ENCODE peak calls at places on chromosomes 6 and 20, in nine cellular contexts. G, R, T, N, U, S, F, Y and P are unnamed samples.

GRCh38 chr6:34564181-34564580 is 8.1 kb upstream of the SPDEF start:
- DNase-seq in G (no peak), R (no peak), T (no peak), N (no peak), U (no peak), S (no peak), F (no peak), Y (no peak), P (no peak)

GRCh38 chr20:42901689-42902518 is 287.8 kb downstream of the PTPRT start:
- DNase-seq in G (peak; percentile 30), R (peak; percentile 33), T (no peak), N (no peak), U (no peak), S (no peak), F (no peak), Y (no peak), P (no peak)

GRCh38 chr20:23340524-23340923 is 10.1 kb upstream of the NXT1 start:
- DNase-seq in G (peak; percentile 82), R (peak; percentile 24), T (peak; percentile 45), N (peak; percentile 82), U (peak; percentile 56), S (no peak), F (peak; percentile 69), Y (peak; percentile 31), P (peak; percentile 88)

GRCh38 chr6:38214159-38214558 is 394.6 kb downstream of the ZFAND3 start:
- DNase-seq in G (no peak), R (no peak), T (no peak), N (no peak), U (no peak), S (no peak), F (no peak), Y (no peak), P (no peak)

GRCh38 chr6:73706971-73707370 is 11.0 kb downstream of the CD109 start:
- DNase-seq in G (no peak), R (no peak), T (no peak), N (no peak), U (no peak), S (no peak), F (no peak), Y (no peak), P (no peak)

GRCh38 chr20:61891916-61892649 is 173.6 kb downstream of the TAF4 start:
- DNase-seq in G (no peak), R (no peak), T (no peak), N (no peak), U (no peak), S (no peak), F (no peak), Y (no peak), P (no peak)

GRCh38 chr20:32470025-32470861 is 112.1 kb downstream of the ASXL1 start:
- DNase-seq in G (peak; percentile 80), R (peak; percentile 66), T (peak; percentile 53), N (peak; percentile 38), U (peak; percentile 54), S (no peak), F (peak; percentile 70), Y (no peak), P (no peak)

GRCh38 chr20:1741309-1742048 is 83.9 kb upstream of the SIRPG start:
- DNase-seq in G (no peak), R (peak; percentile 19), T (no peak), N (no peak), U (no peak), S (no peak), F (no peak), Y (no peak), P (no peak)

GRCh38 chr6:110486756-110487155 is 10.3 kb upstream of the SLC22A16 start:
- DNase-seq in G (no peak), R (no peak), T (no peak), N (no peak), U (no peak), S (no peak), F (no peak), Y (no peak), P (no peak)

GRCh38 chr6:147841749-147842148 is 333.3 kb downstream of the SAMD5 start:
- DNase-seq in G (no peak), R (no peak), T (no peak), N (no peak), U (no peak), S (no peak), F (no peak), Y (no peak), P (no peak)

GRCh38 chr6:44268095-44268628 is 2.1 kb upstream of the TMEM151B start:
- DNase-seq in G (peak; percentile 75), R (peak; percentile 67), T (peak; percentile 71), N (peak; percentile 76), U (peak; percentile 61), S (no peak), F (peak; percentile 46), Y (no peak), P (no peak)

GRCh38 chr6:151142676-151143075 is 97.1 kb upstream of the AKAP12 start:
- DNase-seq in G (no peak), R (no peak), T (no peak), N (no peak), U (no peak), S (no peak), F (no peak), Y (no peak), P (no peak)

GRCh38 chr6:151143806-151144205 is 96.0 kb upstream of the AKAP12 start:
- DNase-seq in G (no peak), R (no peak), T (no peak), N (no peak), U (no peak), S (no peak), F (no peak), Y (no peak), P (no peak)

GRCh38 chr6:151140767-151141166 is 99.0 kb upstream of the AKAP12 start:
- DNase-seq in G (no peak), R (no peak), T (no peak), N (no peak), U (no peak), S (no peak), F (no peak), Y (no peak), P (no peak)

GRCh38 chr6:151143337-151143736 is 96.4 kb upstream of the AKAP12 start:
- DNase-seq in G (no peak), R (no peak), T (no peak), N (no peak), U (no peak), S (no peak), F (no peak), Y (no peak), P (no peak)

GRCh38 chr6:151141685-151142084 is 98.1 kb upstream of the AKAP12 start:
- DNase-seq in G (peak; percentile 48), R (no peak), T (no peak), N (peak; percentile 6), U (no peak), S (no peak), F (no peak), Y (no peak), P (no peak)
- H3K27ac ChIP-seq in G (peak overlapping the region; percentile 52), R (no peak overlapping the region), T (no peak overlapping the region), N (no peak overlapping the region), U (no peak overlapping the region), S (no peak overlapping the region), F (no peak overlapping the region), Y (no peak overlapping the region), P (no peak overlapping the region)

GRCh38 chr6:150145830-150146229 is 3.0 kb downstream of the PPP1R14C start:
- DNase-seq in G (no peak), R (no peak), T (no peak), N (peak; percentile 68), U (no peak), S (no peak), F (no peak), Y (no peak), P (no peak)

GRCh38 chr6:150145427-150145826 is 2.6 kb downstream of the PPP1R14C start:
- DNase-seq in G (no peak), R (no peak), T (no peak), N (no peak), U (no peak), S (no peak), F (no peak), Y (no peak), P (no peak)

GRCh38 chr6:150143521-150144293 is 863 bp downstream of the PPP1R14C start:
- DNase-seq in G (no peak), R (peak; percentile 27), T (peak; percentile 38), N (no peak), U (no peak), S (no peak), F (no peak), Y (no peak), P (no peak)

GRCh38 chr6:150142657-150143501 is at the start of gene PPP1R14C:
- DNase-seq in G (peak; percentile 50), R (peak; percentile 50), T (peak; percentile 68), N (peak; percentile 44), U (peak; percentile 61), S (no peak), F (no peak), Y (no peak), P (no peak)

DNA sequence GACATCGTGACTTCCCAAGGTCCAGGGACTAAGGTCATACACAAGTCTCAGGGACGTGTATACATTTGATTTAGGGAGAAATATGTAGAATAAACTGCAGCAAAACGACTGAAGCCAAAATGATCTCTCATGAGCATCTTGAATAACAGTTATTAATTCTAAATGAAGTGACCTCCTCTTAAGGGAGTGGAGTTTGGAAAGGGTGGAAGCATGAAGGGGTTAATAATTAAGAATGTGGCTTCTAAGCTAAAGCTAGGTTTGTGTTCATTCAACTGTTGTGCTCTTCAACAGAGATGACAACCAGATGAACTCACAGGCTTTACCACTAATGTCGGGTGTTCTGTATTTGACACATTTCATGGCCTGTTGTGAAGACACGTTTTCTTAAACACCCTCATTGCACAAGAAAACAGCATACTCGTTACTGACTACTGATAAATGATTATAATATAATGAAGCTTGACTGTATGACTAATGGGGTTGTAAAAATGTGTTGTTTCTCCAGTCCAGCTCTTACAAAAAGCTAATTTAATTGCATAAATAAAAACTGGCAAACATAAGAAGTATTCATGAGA is 1.5 kb downstream of the PPP1R14C start:
- DNase-seq in G (no peak), R (no peak), T (no peak), N (peak; percentile 2), U (no peak), S (no peak), F (no peak), Y (no peak), P (no peak)
- H3K27me3 ChIP-seq in G (peaks cover 78% of the 10 kb centered on the region), R (peaks cover 14% of the 10 kb centered on the region), T (peaks cover 68% of the 10 kb centered on the region), N (no peaks in the 10 kb centered on the region), U (no peaks in the 10 kb centered on the region), S (peaks cover 60% of the 10 kb centered on the region), F (peaks cover 52% of the 10 kb centered on the region), Y (peaks cover 15% of the 10 kb centered on the region), P (peaks cover 5% of the 10 kb centered on the region)

DNA sequence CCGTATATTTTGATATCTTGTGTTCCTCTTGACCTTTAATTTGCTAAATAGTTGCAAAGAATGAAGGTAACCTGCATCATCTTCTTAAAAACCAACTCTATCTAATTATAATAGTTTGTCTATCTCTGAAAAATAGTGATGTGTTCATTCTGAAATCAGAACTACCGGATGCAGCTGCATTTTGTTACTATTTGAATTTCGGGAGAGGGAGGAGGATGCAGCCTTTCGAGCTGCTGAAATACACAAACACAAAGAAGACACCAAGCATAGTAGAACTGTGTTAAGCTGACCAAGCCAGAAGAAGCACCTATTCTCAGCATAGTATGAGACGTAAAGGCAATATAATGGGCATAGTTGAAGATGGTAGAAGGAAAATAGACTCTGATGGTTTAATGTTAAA is 33.1 kb downstream of the PTPN1 start:
- DNase-seq in G (no peak), R (no peak), T (no peak), N (no peak), U (no peak), S (no peak), F (no peak), Y (no peak), P (no peak)
- H3K4me1 ChIP-seq in G (peaks cover 5% of the 10 kb centered on the region), R (no peaks in the 10 kb centered on the region), T (peaks cover 74% of the 10 kb centered on the region), N (peaks cover 12% of the 10 kb centered on the region), U (peaks cover 36% of the 10 kb centered on the region), S (peaks cover 6% of the 10 kb centered on the region), F (peaks cover 20% of the 10 kb centered on the region), Y (peaks cover 29% of the 10 kb centered on the region), P (peaks cover 40% of the 10 kb centered on the region)

GRCh38 chr6:70411948-70412796 is 1.1 kb upstream of the FAM135A start:
- DNase-seq in G (no peak), R (no peak), T (peak; percentile 56), N (no peak), U (no peak), S (no peak), F (no peak), Y (no peak), P (no peak)
- H3K27ac ChIP-seq in G (peak overlapping the region; percentile 88), R (peak overlapping the region; percentile 87), T (peak overlapping the region; percentile 94), N (no peak overlapping the region), U (peak overlapping the region; percentile 4), S (peak overlapping the region; percentile 94), F (no peak overlapping the region), Y (peak overlapping the region; percentile 82), P (peak overlapping the region; percentile 94)